ENCODE peak calls at places on chromosomes 5 and 9, in seven cellular contexts. H is mesendoderm, J is neuronal stem cell, U is mesenchymal stem cell, R is H9, T is IMR-90, W is H1. N is an unnamed sample.
A peak's percentile ranks its signal among the peaks of the same experiment; 100 is the strongest.

GRCh38 chr9:135326141-135326540 is 153.4 kb upstream of the PPP1R26 start:
- DNase-seq in H (no peak), J (no peak), U (no peak), R (peak; percentile 19), T (no peak), W (no peak), N (no peak)

GRCh38 chr5:147743686-147744332 is 38.7 kb downstream of the JAKMIP2 start:
- DNase-seq in H (no peak), J (no peak), U (peak; percentile 28), R (no peak), T (no peak), W (no peak), N (no peak)

GRCh38 chr5:74919487-74919886 is 53.3 kb upstream of the FAM169A start:
- DNase-seq in H (peak; percentile 72), J (peak; percentile 30), U (peak; percentile 70), R (no peak), T (peak; percentile 70), W (no peak), N (peak; percentile 72)

GRCh38 chr5:173242675-173243085 is 7.7 kb upstream of the NKX2-5 start:
- DNase-seq in H (peak; percentile 76), J (no peak), U (peak; percentile 49), R (peak; percentile 77), T (no peak), W (peak; percentile 72), N (no peak)

GRCh38 chr5:12294151-12294550 is 389.9 kb upstream of the CTNND2 start:
- DNase-seq in H (no peak), J (no peak), U (no peak), R (no peak), T (no peak), W (no peak), N (peak; percentile 87)

GRCh38 chr5:168477060-168477459 is 9.2 kb upstream of the RARS1 start:
- DNase-seq in H (peak; percentile 49), J (no peak), U (peak; percentile 32), R (no peak), T (peak; percentile 78), W (no peak), N (no peak)

GRCh38 chr9:17137576-17137975 is 2.7 kb downstream of the CNTLN start:
- DNase-seq in H (no peak), J (no peak), U (peak; percentile 17), R (no peak), T (peak; percentile 24), W (no peak), N (no peak)

GRCh38 chr9:15416880-15417279 is 5.8 kb upstream of the SNAPC3 start:
- DNase-seq in H (peak; percentile 81), J (no peak), U (peak; percentile 49), R (peak; percentile 42), T (peak; percentile 65), W (peak; percentile 53), N (peak; percentile 5)

GRCh38 chr9:112166176-112167140 is 8.6 kb downstream of the SUSD1 start:
- DNase-seq in H (peak; percentile 31), J (no peak), U (peak; percentile 40), R (no peak), T (peak; percentile 14), W (no peak), N (peak; percentile 73)

GRCh38 chr9:97863314-97863713 is 10.3 kb downstream of the FOXE1 start:
- DNase-seq in H (no peak), J (no peak), U (no peak), R (no peak), T (no peak), W (no peak), N (no peak)

GRCh38 chr5:121967187-121967586 is 5.4 kb downstream of the SRFBP1 start:
- DNase-seq in H (no peak), J (no peak), U (peak; percentile 65), R (no peak), T (peak; percentile 66), W (no peak), N (peak; percentile 28)

GRCh38 chr5:1323803-1324173 is 21.1 kb downstream of the CLPTM1L start:
- DNase-seq in H (no peak), J (no peak), U (no peak), R (peak; percentile 5), T (no peak), W (no peak), N (no peak)

GRCh38 chr9:38388283-38389223 is 3.9 kb upstream of the ALDH1B1 start:
- DNase-seq in H (no peak), J (no peak), U (peak; percentile 49), R (no peak), T (peak; percentile 63), W (no peak), N (no peak)

GRCh38 chr5:72288923-72289322 is 31.1 kb downstream of the MRPS27 start:
- DNase-seq in H (no peak), J (no peak), U (no peak), R (no peak), T (no peak), W (no peak), N (no peak)

GRCh38 chr9:73565833-73566465 is 414.3 kb downstream of the ANXA1 start:
- DNase-seq in H (peak; percentile 76), J (no peak), U (peak; percentile 82), R (peak; percentile 57), T (no peak), W (no peak), N (peak; percentile 24)

GRCh38 chr9:132042324-132042723 is 37.3 kb downstream of the MED27 start:
- DNase-seq in H (peak; percentile 19), J (no peak), U (peak; percentile 91), R (no peak), T (peak; percentile 99), W (no peak), N (no peak)

GRCh38 chr5:65338606-65339151 is 143.0 kb downstream of the ADAMTS6 start:
- DNase-seq in H (no peak), J (no peak), U (no peak), R (peak; percentile 28), T (peak; percentile 43), W (no peak), N (no peak)

GRCh38 chr9:88991066-88992030 is at the start of gene S1PR3:
- DNase-seq in H (peak; percentile 79), J (peak; percentile 72), U (peak; percentile 63), R (peak; percentile 82), T (no peak), W (peak; percentile 81), N (peak; percentile 37)

GRCh38 chr9:117074782-117075510 is 339.9 kb downstream of the ASTN2 start:
- DNase-seq in H (no peak), J (no peak), U (no peak), R (no peak), T (no peak), W (no peak), N (peak; percentile 20)

GRCh38 chr9:129197978-129198736 is 20.1 kb upstream of the IER5L start:
- DNase-seq in H (peak; percentile 72), J (no peak), U (peak; percentile 91), R (no peak), T (peak; percentile 63), W (no peak), N (peak; percentile 61)

GRCh38 chr5:135843571-135844337 is 9.3 kb downstream of the SLC25A48 start:
- DNase-seq in H (no peak), J (no peak), U (no peak), R (no peak), T (no peak), W (no peak), N (no peak)

GRCh38 chr5:40682431-40683017 is 2.8 kb downstream of the PTGER4 start:
- DNase-seq in H (no peak), J (no peak), U (no peak), R (no peak), T (peak; percentile 48), W (no peak), N (no peak)

GRCh38 chr5:119930490-119930889 is 301.1 kb downstream of the FAM170A start:
- DNase-seq in H (no peak), J (no peak), U (no peak), R (no peak), T (no peak), W (no peak), N (no peak)

GRCh38 chr5:176790921-176791320 is 19.4 kb upstream of the UNC5A start:
- DNase-seq in H (no peak), J (no peak), U (no peak), R (no peak), T (no peak), W (no peak), N (no peak)

GRCh38 chr5:176794509-176794908 is 15.8 kb upstream of the UNC5A start:
- DNase-seq in H (no peak), J (no peak), U (no peak), R (no peak), T (no peak), W (no peak), N (no peak)

GRCh38 chr5:176792584-176793342 is 17.6 kb upstream of the UNC5A start:
- DNase-seq in H (no peak), J (no peak), U (no peak), R (no peak), T (no peak), W (no peak), N (no peak)

GRCh38 chr5:176793736-176794135 is 16.6 kb upstream of the UNC5A start:
- DNase-seq in H (no peak), J (no peak), U (no peak), R (no peak), T (no peak), W (no peak), N (peak; percentile 21)

DNA sequence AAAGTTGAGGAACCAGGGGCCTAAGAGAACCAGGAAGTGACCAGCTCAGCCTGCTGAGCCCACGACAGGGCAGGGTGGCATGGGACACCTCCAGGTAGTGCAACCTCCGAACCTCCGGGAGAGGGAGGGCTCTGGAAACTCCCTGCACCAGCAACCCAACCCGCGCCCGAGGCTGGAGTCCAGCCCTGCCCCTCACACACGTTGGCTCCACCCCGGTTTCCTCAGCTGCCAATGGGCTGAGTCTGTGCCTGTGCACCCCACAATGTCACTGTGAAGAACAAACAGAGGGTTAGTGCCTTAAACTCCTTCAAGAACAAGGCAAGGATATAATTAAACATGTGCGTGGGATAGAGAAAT is 17.0 kb upstream of the UNC5A start:
- DNase-seq in H (no peak), J (no peak), U (no peak), R (peak; percentile 74), T (no peak), W (peak; percentile 66), N (no peak)
- H3K23ac ChIP-seq in H (no peak overlapping the region), J (no peak overlapping the region), U (no peak overlapping the region), R (no peak overlapping the region), T (no peak overlapping the region), W (no peak overlapping the region), N (no peak overlapping the region)

GRCh38 chr9:102360846-102361245 is 622.4 kb upstream of the GRIN3A start:
- DNase-seq in H (no peak), J (no peak), U (no peak), R (no peak), T (no peak), W (no peak), N (no peak)
- H2AK5ac ChIP-seq in H (no peak overlapping the region), J (no peak overlapping the region), U (no peak overlapping the region), R (no peak overlapping the region), T (no peak overlapping the region), W (no peak overlapping the region), N (no peak overlapping the region)

GRCh38 chr5:60672693-60673264 is 27.2 kb downstream of the DEPDC1B start:
- DNase-seq in H (peak; percentile 25), J (no peak), U (no peak), R (no peak), T (no peak), W (no peak), N (no peak)
- H3K18ac ChIP-seq in H (no peak overlapping the region), J (no peak overlapping the region), U (no peak overlapping the region), R (no peak overlapping the region), T (no peak overlapping the region), W (no peak overlapping the region), N (no peak overlapping the region)

GRCh38 chr5:145750194-145750593 is 84.9 kb downstream of the PRELID2 start:
- DNase-seq in H (no peak), J (no peak), U (no peak), R (no peak), T (no peak), W (no peak), N (no peak)

GRCh38 chr5:145752947-145753346 is 82.2 kb downstream of the PRELID2 start:
- DNase-seq in H (no peak), J (no peak), U (no peak), R (no peak), T (peak; percentile 42), W (no peak), N (no peak)

GRCh38 chr5:145752534-145752933 is 82.6 kb downstream of the PRELID2 start:
- DNase-seq in H (no peak), J (no peak), U (no peak), R (no peak), T (no peak), W (no peak), N (no peak)
- H3K23ac ChIP-seq in H (no peak overlapping the region), J (no peak overlapping the region), U (no peak overlapping the region), R (no peak overlapping the region), T (no peak overlapping the region), W (no peak overlapping the region), N (no peak overlapping the region)

N was measured in trophoblast cell.